ENCODE peak calls at places on chromosomes 1 and 21, in ten cellular contexts. B is uterus, T is Peyer's patch, D is IMR-90, I is tibial nerve, H is HepG2, G is spleen, U is thyroid gland, C is ovary, J is H1. Z is an unnamed sample.

GRCh38 chr1:218982482-218982881 is 191.2 kb upstream of the LYPLAL1 start:
- DNase-seq in B (no peak), T (no peak), D (no peak), I (no peak), H (no peak), G (peak), U (peak), C (no peak), J (no peak), Z (no peak)

GRCh38 chr1:34915521-34915920 is 13.9 kb downstream of the DLGAP3 start:
- DNase-seq in B (no peak), T (no peak), D (no peak), I (no peak), H (no peak), G (no peak), U (no peak), C (no peak), J (no peak), Z (no peak)

GRCh38 chr1:183996396-183996795 is 41.1 kb downstream of the COLGALT2 start:
- DNase-seq in B (no peak), T (no peak), D (no peak), I (no peak), H (peak), G (no peak), U (peak), C (no peak), J (no peak), Z (no peak)

GRCh38 chr1:241871031-241871430 is 23.0 kb downstream of the EXO1 start:
- DNase-seq in B (no peak), T (no peak), D (no peak), I (no peak), H (no peak), G (no peak), U (no peak), C (no peak), J (no peak), Z (no peak)

GRCh38 chr1:110433803-110434202 is 17.1 kb upstream of the PROK1 start:
- DNase-seq in B (no peak), T (no peak), D (peak), I (peak), H (peak), G (no peak), U (peak), C (no peak), J (peak), Z (no peak)

GRCh38 chr1:226690460-226690982 is 48.6 kb downstream of the ITPKB start:
- DNase-seq in B (no peak), T (no peak), D (peak), I (no peak), H (no peak), G (no peak), U (no peak), C (no peak), J (no peak), Z (no peak)

GRCh38 chr1:243264718-243265117 is 8.9 kb downstream of the SDCCAG8 start:
- DNase-seq in B (no peak), T (no peak), D (peak), I (no peak), H (no peak), G (no peak), U (no peak), C (no peak), J (no peak), Z (no peak)

GRCh38 chr1:172394167-172394751 is 26.2 kb upstream of the C1orf105 start:
- DNase-seq in B (no peak), T (peak), D (peak), I (no peak), H (peak), G (peak), U (peak), C (no peak), J (no peak), Z (peak)

GRCh38 chr1:159598196-159598595 is 10.6 kb downstream of the APCS start:
- DNase-seq in B (no peak), T (no peak), D (peak), I (no peak), H (peak), G (no peak), U (no peak), C (no peak), J (no peak), Z (no peak)

GRCh38 chr1:94819945-94820746 is at the start of gene SLC44A3:
- DNase-seq in B (peak), T (no peak), D (peak), I (no peak), H (peak), G (peak), U (peak), C (peak), J (peak), Z (peak)

GRCh38 chr1:39333296-39333695 is 128.8 kb downstream of the MACF1 start:
- DNase-seq in B (no peak), T (no peak), D (peak), I (no peak), H (no peak), G (no peak), U (peak), C (no peak), J (no peak), Z (no peak)

GRCh38 chr1:10900691-10901090 is 104.2 kb upstream of the CASZ1 start:
- DNase-seq in B (no peak), T (no peak), D (no peak), I (no peak), H (peak), G (peak), U (no peak), C (no peak), J (peak), Z (no peak)

DNA sequence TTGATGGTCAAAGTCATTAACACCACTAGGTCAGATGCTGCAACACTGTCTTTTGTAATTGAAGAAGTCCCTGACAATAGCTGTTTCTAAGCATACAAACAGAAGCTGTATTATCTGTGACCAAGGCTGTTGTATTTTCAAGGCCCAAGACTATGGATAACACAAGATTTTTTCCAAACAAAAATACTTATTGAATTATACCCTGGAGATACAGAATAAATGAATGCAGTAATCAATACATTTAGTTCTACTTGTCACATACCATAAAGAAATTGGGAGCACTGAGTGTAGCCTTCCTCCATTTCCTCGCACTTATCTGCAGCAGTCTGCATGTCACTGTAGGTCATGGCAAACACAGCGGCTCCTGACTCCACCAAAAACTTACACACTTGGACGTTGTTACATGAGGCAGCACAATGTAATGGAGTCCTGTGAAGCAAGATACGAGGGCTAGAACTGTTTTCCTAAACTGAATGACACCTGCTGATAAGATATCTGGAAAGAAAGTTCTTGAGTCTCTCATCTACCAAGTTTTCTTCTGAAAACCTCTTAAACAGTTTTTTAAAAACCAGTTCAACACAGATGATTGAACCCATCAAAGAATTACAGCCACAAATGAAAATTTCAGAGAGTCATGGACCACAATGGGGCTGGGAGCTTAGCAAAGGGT is 56.9 kb downstream of the TP53BP2 start:
- DNase-seq in B (no peak), T (no peak), D (no peak), I (no peak), H (no peak), G (no peak), U (no peak), C (no peak), J (no peak), Z (no peak)
- TF ChIP-seq POLR2A in B (no peak), T (no peak), D (no peak), I (no peak), H (no peak), G (no peak), U (no peak), C (no peak), J (no peak), Z (no peak)

DNA sequence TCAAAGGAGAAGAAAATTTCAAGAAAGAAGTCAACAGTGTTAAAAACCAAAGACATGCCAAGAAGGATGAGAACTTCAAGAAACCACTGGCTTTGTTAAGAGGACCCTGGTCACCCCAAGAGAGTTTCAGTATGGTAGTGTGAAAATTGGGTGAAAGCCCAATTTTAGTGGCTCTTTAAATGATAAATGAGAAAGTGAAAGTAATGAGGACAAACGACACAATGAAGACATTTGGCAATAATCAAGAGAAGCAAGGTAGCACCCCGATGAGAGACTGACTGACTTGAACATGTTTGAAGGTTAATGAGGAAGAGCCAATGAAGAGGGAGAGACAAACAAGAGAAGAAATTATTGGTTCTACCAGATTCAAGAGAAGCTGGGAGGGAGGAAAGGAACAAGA is 36.9 kb downstream of the DNASE2B start:
- DNase-seq in B (no peak), T (no peak), D (no peak), I (no peak), H (no peak), G (no peak), U (no peak), C (no peak), J (no peak), Z (no peak)
- H3K4me3 ChIP-seq in B (no peak), T (no peak), D (no peak), I (no peak), H (no peak), G (peak), U (no peak), C (no peak), J (no peak), Z (no peak)

GRCh38 chr1:227942021-227942715 is 5.6 kb downstream of the WNT9A start:
- DNase-seq in B (no peak), T (no peak), D (no peak), I (peak), H (no peak), G (peak), U (no peak), C (no peak), J (no peak), Z (no peak)
- TF ChIP-seq POLR2A in B (no peak), T (no peak), D (no peak), I (no peak), H (no peak), G (no peak), U (no peak), C (no peak), J (no peak), Z (no peak)

GRCh38 chr1:17209446-17209845 is 4.5 kb downstream of the PADI1 start:
- DNase-seq in B (no peak), T (no peak), D (no peak), I (no peak), H (no peak), G (no peak), U (no peak), C (no peak), J (no peak), Z (no peak)
- H3K4me3 ChIP-seq in B (no peak), T (no peak), D (no peak), I (no peak), H (no peak), G (no peak), U (no peak), C (no peak), J (no peak), Z (no peak)

GRCh38 chr1:247435026-247435770 is 19.2 kb downstream of the NLRP3 start:
- DNase-seq in B (no peak), T (no peak), D (no peak), I (no peak), H (no peak), G (no peak), U (no peak), C (no peak), J (no peak), Z (no peak)
- TF ChIP-seq POLR2A in B (no peak), T (no peak), D (no peak), I (no peak), H (no peak), G (no peak), U (no peak), C (no peak), J (no peak), Z (no peak)

GRCh38 chr21:33291686-33292085 is 25.5 kb downstream of the IL10RB start:
- DNase-seq in B (no peak), T (no peak), D (no peak), I (no peak), H (no peak), G (no peak), U (no peak), C (no peak), J (no peak), Z (no peak)

GRCh38 chr21:33290441-33290840 is 24.3 kb downstream of the IL10RB start:
- DNase-seq in B (no peak), T (no peak), D (no peak), I (no peak), H (no peak), G (no peak), U (peak), C (no peak), J (no peak), Z (peak)

GRCh38 chr21:33286076-33286475 is 19.9 kb downstream of the IL10RB start:
- DNase-seq in B (no peak), T (no peak), D (no peak), I (no peak), H (peak), G (no peak), U (peak), C (no peak), J (no peak), Z (no peak)

GRCh38 chr21:33289199-33289819 is 23.1 kb downstream of the IL10RB start:
- DNase-seq in B (no peak), T (no peak), D (peak), I (no peak), H (no peak), G (no peak), U (no peak), C (no peak), J (no peak), Z (no peak)

GRCh38 chr21:33286600-33287456 is 20.7 kb downstream of the IL10RB start:
- DNase-seq in B (peak), T (no peak), D (peak), I (no peak), H (peak), G (no peak), U (peak), C (peak), J (no peak), Z (peak)
- H3K4me3 ChIP-seq in B (no peak), T (no peak), D (no peak), I (no peak), H (no peak), G (no peak), U (no peak), C (no peak), J (no peak), Z (no peak)